ENCODE peak calls at places on chromosome 20, in seven cellular contexts. A is SK-N-SH, X is K562, B is IMR-90, N is A549, Q is H1, D is HepG2. F is an unnamed sample.

GRCh38 chr20:57908691-57909090 is 198.9 kb upstream of the PMEPA1 start:
- DNase-seq in X (no peak), D (no peak), A (no peak), B (no peak), Q (no peak), N (no peak), F (no peak)

GRCh38 chr20:46206025-46206424 is 87.9 kb downstream of the CD40 start:
- DNase-seq in N (peak; percentile 40), B (peak; percentile 28), D (no peak), Q (no peak), A (no peak), X (peak; percentile 41), F (peak; percentile 12)

GRCh38 chr20:25032478-25033183 is 25.3 kb downstream of the ACSS1 start:
- DNase-seq in B (no peak), N (no peak), D (peak; percentile 88), A (no peak), X (no peak), Q (no peak), F (no peak)

GRCh38 chr20:47502801-47503239 is 1.1 kb downstream of the NCOA3 start:
- DNase-seq in D (peak; percentile 52), A (peak; percentile 39), Q (no peak), N (peak; percentile 44), X (no peak), B (peak; percentile 62), F (no peak)

GRCh38 chr20:3383878-3384495 is 23.5 kb downstream of the DNAAF9 start:
- DNase-seq in X (no peak), A (no peak), D (no peak), Q (no peak), N (no peak), B (no peak), F (no peak)

GRCh38 chr20:19889011-19889953 is 127.9 kb upstream of the NAA20 start:
- DNase-seq in D (no peak), N (no peak), Q (no peak), A (no peak), B (peak; percentile 76), X (no peak), F (no peak)

GRCh38 chr20:51562334-51563140 is 20.0 kb upstream of the NFATC2 start:
- DNase-seq in Q (peak; percentile 85), N (peak; percentile 65), D (no peak), B (peak; percentile 95), A (peak; percentile 82), X (peak; percentile 47), F (no peak)

GRCh38 chr20:58575776-58576589 is 60.8 kb upstream of the APCDD1L start:
- DNase-seq in X (no peak), D (no peak), B (no peak), Q (no peak), N (no peak), A (no peak), F (no peak)

GRCh38 chr20:25011261-25011660 is 18.7 kb upstream of the APMAP start:
- DNase-seq in Q (no peak), B (no peak), X (no peak), N (no peak), D (no peak), A (no peak), F (no peak)

GRCh38 chr20:64167676-64168075 is 3.4 kb downstream of the MYT1 start:
- DNase-seq in X (no peak), B (no peak), N (no peak), D (no peak), A (no peak), Q (no peak), F (no peak)

GRCh38 chr20:956330-956951 is 40.3 kb upstream of the ANGPT4 start:
- DNase-seq in A (peak; percentile 87), Q (peak; percentile 93), X (peak; percentile 21), N (peak; percentile 89), D (peak; percentile 74), B (peak; percentile 51), F (peak; percentile 12)

GRCh38 chr20:3093861-3094361 is 9.4 kb upstream of the AVP start:
- DNase-seq in D (no peak), X (no peak), B (no peak), A (no peak), Q (no peak), N (no peak), F (no peak)

GRCh38 chr20:47464380-47465101 is 37.1 kb upstream of the NCOA3 start:
- DNase-seq in A (peak; percentile 22), D (peak; percentile 100), X (no peak), B (peak; percentile 99), Q (no peak), N (peak; percentile 97), F (no peak)

GRCh38 chr20:45827030-45827652 is at the start of gene TNNC2:
- DNase-seq in X (no peak), B (no peak), D (peak; percentile 48), A (no peak), N (no peak), Q (no peak), F (no peak)

GRCh38 chr20:34433391-34433790 is 70.3 kb downstream of the ITCH start:
- DNase-seq in B (no peak), D (no peak), A (no peak), Q (no peak), X (no peak), N (no peak), F (no peak)

GRCh38 chr20:50678213-50678898 is 13.0 kb downstream of the RIPOR3 start:
- DNase-seq in A (no peak), D (peak; percentile 94), B (no peak), Q (no peak), N (no peak), X (no peak), F (no peak)

GRCh38 chr20:25574411-25574810 is 10.9 kb downstream of the NINL start:
- DNase-seq in Q (no peak), A (peak; percentile 46), N (no peak), B (peak; percentile 52), D (peak; percentile 63), X (no peak), F (no peak)

GRCh38 chr20:42027746-42028268 is 409.6 kb upstream of the CHD6 start:
- DNase-seq in Q (no peak), D (no peak), A (peak; percentile 38), X (no peak), B (no peak), N (no peak), F (no peak)

GRCh38 chr20:40883097-40883496 is 145.5 kb upstream of the TOP1 start:
- DNase-seq in D (no peak), Q (no peak), X (no peak), B (no peak), A (peak; percentile 55), N (no peak), F (no peak)

GRCh38 chr20:23492292-23492691 is 1.4 kb downstream of the CST8 start:
- DNase-seq in B (no peak), X (no peak), D (no peak), N (no peak), Q (no peak), A (no peak), F (no peak)

GRCh38 chr20:33670715-33671499 is 3.3 kb downstream of the NECAB3 start:
- DNase-seq in A (no peak), Q (no peak), N (no peak), X (no peak), B (no peak), D (no peak), F (no peak)

DNA sequence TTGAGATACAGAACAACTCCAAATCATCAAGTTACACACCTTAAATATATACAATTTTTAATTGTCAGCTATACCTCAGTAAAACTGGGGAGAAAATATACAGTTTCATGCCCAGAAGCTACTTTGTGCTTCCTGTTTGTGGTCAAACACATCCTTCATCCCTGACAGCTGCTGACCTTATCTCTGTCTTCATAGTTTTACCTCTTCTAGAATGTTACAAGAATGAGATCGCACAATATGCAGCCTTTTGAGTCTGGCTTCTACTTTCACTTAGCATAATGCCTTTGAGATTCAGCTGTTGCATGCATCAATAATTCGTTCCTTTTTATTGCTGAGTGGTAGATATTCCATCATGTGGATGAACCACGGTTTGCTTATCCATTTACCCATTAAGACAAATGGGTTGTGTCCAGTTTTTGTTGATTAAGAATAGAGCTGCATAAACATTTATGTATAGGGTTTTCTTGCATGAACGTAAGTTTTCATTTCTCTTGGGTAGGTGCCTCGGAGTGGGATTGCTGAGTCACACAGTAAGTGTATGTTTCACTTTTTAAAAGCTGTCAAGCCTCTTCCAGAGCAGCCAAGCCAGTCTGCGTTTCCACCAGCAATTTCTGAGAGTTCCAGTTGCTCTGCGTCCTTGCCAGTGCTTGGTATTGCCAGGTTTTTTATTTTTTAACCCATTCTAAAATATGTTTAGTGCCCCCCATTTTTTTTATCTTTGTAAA is 86.6 kb upstream of the PAX1 start:
- DNase-seq in A (no peak), N (no peak), Q (no peak), X (no peak), B (no peak), D (no peak), F (peak; percentile 17)
- TF ChIP-seq RFX5 in A (no peak), N (no peak), Q (no peak), X (no peak), B (no peak), D (no peak), F (no peak)

GRCh38 chr20:54070187-54070987 is at the start of gene BCAS1:
- DNase-seq in X (peak; percentile 14), B (no peak), D (peak; percentile 86), N (no peak), Q (peak; percentile 48), A (no peak), F (no peak)
- TF ChIP-seq RFX5 in X (no peak), B (no peak), D (no peak), N (no peak), Q (no peak), A (no peak), F (no peak)

DNA sequence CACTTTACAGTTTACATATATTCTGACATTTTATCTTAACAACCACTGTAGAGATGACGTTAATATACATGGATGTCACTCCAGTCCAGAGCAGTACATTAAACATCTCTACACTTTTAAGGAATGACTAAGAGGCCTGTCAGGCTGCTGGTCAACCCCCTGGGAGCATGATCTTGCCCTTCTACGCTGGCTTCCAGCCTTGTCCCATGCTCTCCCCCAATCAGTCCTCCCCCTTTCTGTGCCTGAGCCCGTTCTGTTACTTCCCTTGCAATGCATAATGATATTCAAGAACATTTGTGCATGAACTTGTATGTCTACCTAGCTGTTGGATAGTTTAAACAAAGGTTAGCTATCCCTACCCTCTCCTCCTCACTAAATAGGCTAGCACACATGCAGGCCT is 40.5 kb upstream of the PLCB4 start:
- DNase-seq in D (no peak), Q (no peak), A (no peak), N (no peak), X (no peak), B (peak; percentile 68), F (no peak)
- TF ChIP-seq RFX5 in D (no peak), Q (no peak), A (no peak), N (no peak), X (no peak), B (no peak), F (no peak)

DNA sequence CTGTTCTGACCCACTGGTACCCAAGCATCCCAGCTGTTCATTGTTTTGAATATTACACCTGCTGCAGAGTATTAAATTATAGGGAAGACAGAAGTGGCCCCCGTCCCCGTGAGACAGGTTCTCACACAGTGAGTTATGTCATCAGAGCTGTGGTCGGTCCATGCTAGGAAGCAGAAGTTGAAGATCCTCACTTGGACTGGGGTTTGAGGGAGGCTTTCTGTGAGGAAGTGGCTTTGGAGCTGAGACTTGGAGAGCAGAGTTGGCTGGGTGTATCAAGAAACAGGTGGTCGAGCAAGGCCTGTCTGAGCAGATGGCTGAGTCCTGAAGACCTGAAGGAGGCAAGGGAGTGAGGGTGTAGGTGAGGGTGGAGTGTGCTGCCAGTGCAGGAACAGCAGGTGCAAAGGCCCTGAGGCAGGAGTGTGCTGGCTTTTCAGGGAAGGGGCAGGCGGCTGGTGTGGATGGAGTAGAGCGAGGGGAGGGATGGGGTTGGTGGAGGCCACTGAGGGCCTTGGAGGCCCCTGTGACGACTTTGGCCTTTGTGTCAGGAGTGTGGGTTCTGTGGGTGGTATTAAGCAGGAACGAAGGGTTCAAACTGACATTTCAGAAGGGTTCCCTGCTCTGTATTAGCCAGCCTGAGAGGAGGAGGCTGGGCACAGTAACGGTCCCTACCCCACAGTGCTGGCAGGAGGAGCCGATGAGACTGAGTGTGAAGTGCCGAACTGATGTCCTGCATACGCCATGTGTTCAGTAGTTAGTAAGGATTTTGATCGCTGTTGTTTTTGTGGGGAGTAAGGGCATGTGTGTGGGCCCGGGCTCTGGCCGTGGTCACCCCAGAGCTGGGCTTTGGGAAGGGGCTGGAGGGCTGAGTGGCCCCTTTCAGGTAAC is 11.8 kb downstream of the SRC start:
- DNase-seq in Q (no peak), B (no peak), D (no peak), N (no peak), X (no peak), A (peak; percentile 12), F (no peak)
- TF ChIP-seq RFX5 in Q (no peak), B (no peak), D (no peak), N (no peak), X (no peak), A (no peak), F (no peak)